ENCODE peak calls at places on chromosomes 16 and 17, in six cellular contexts. Z is endothelial cell, O is GM13977, R is GM19239, I is GM12865, V is H54. F is an unnamed sample.

GRCh38 chr16:5175263-5175662 is 77.7 kb upstream of the EEF2KMT start:
- DNase-seq in V (no peak), R (no peak), I (no peak), O (no peak), Z (no peak), F (no peak)

GRCh38 chr16:11586375-11586855 is 304 bp downstream of the LITAF start:
- DNase-seq in R (no peak), Z (no peak), V (no peak), O (peak), I (peak), F (no peak)

GRCh38 chr17:29650407-29650806 is 27.7 kb upstream of the CORO6 start:
- DNase-seq in V (no peak), R (no peak), Z (no peak), O (no peak), I (no peak), F (no peak)

GRCh38 chr17:19508327-19508867 is 25.3 kb upstream of the SLC47A1 start:
- DNase-seq in R (no peak), I (no peak), O (peak), Z (no peak), V (no peak), F (no peak)

GRCh38 chr17:71959129-71959528 is 161.7 kb upstream of the SOX9 start:
- DNase-seq in I (peak), R (no peak), V (no peak), O (peak), Z (no peak), F (peak)

GRCh38 chr16:65061935-65062334 is 59.9 kb downstream of the CDH11 start:
- DNase-seq in I (no peak), Z (no peak), V (no peak), O (no peak), R (no peak), F (no peak)

GRCh38 chr17:14746784-14747575 is 446.1 kb downstream of the HS3ST3B1 start:
- DNase-seq in R (no peak), I (no peak), Z (no peak), O (no peak), V (no peak), F (no peak)

GRCh38 chr16:3654249-3654991 is at the start of gene DNASE1:
- DNase-seq in R (peak), V (peak), Z (peak), O (peak), I (peak), F (peak)

GRCh38 chr16:8846401-8846932 is 22.3 kb downstream of the CARHSP1 start:
- DNase-seq in O (no peak), I (no peak), V (no peak), Z (no peak), R (no peak), F (no peak)

GRCh38 chr16:383326-384020 is 1.7 kb upstream of the PGAP6 start:
- DNase-seq in V (no peak), I (peak), Z (no peak), O (no peak), R (no peak), F (peak)

GRCh38 chr16:88548131-88548874 is 21.9 kb upstream of the ZC3H18 start:
- DNase-seq in I (no peak), R (no peak), V (no peak), O (no peak), Z (no peak), F (no peak)

GRCh38 chr16:27179500-27180072 is 23.7 kb upstream of the KDM8 start:
- DNase-seq in R (peak), Z (peak), I (peak), V (peak), O (peak), F (peak)

GRCh38 chr17:50571681-50572080 is 11.2 kb downstream of the CACNA1G start:
- DNase-seq in O (no peak), V (no peak), R (no peak), I (no peak), Z (no peak), F (no peak)

GRCh38 chr17:65794572-65794971 is 233.1 kb upstream of the AXIN2 start:
- DNase-seq in O (no peak), V (no peak), Z (peak), I (peak), R (no peak), F (peak)